ENCODE peak calls at places on chromosomes 6 and 20, in ten cellular contexts. One of them, this sample, is unnamed.
A peak's percentile ranks its signal among the peaks of the same experiment; 100 is the strongest.

GRCh38 chr6:45763281-45763680 is 252.4 kb downstream of the CLIC5 start:
- DNase-seq in ovary: no peak
- DNase-seq in breast epithelium: no peak
- DNase-seq in K562: no peak
- DNase-seq in uterus: no peak
- DNase-seq in body of pancreas: no peak
- DNase-seq in prostate gland: no peak
- DNase-seq in endothelial cell of umbilical vein: no peak
- DNase-seq in sigmoid colon: no peak
- DNase-seq in esophagus muscularis mucosa: no peak
- DNase-seq in this sample: no peak

GRCh38 chr6:119482850-119483285 is 133.3 kb upstream of the MAN1A1 start:
- DNase-seq in ovary: no peak
- DNase-seq in breast epithelium: no peak
- DNase-seq in K562: peak; percentile 86
- DNase-seq in uterus: no peak
- DNase-seq in body of pancreas: no peak
- DNase-seq in prostate gland: no peak
- DNase-seq in endothelial cell of umbilical vein: no peak
- DNase-seq in sigmoid colon: no peak
- DNase-seq in esophagus muscularis mucosa: no peak
- DNase-seq in this sample: no peak

GRCh38 chr6:157966597-157966977 is 15.1 kb upstream of the SYNJ2 start:
- DNase-seq in ovary: no peak
- DNase-seq in breast epithelium: no peak
- DNase-seq in K562: no peak
- DNase-seq in uterus: no peak
- DNase-seq in body of pancreas: no peak
- DNase-seq in prostate gland: no peak
- DNase-seq in endothelial cell of umbilical vein: no peak
- DNase-seq in sigmoid colon: peak; percentile 35
- DNase-seq in esophagus muscularis mucosa: no peak
- DNase-seq in this sample: no peak

GRCh38 chr20:5933802-5934436 is 16.4 kb downstream of the TRMT6 start:
- DNase-seq in ovary: no peak
- DNase-seq in breast epithelium: no peak
- DNase-seq in K562: peak; percentile 21
- DNase-seq in uterus: no peak
- DNase-seq in body of pancreas: no peak
- DNase-seq in prostate gland: no peak
- DNase-seq in endothelial cell of umbilical vein: peak; percentile 25
- DNase-seq in sigmoid colon: no peak
- DNase-seq in esophagus muscularis mucosa: no peak
- DNase-seq in this sample: peak; percentile 89

GRCh38 chr20:24935786-24936525 is 13.1 kb upstream of the CST7 start:
- DNase-seq in ovary: no peak
- DNase-seq in breast epithelium: peak; percentile 11
- DNase-seq in K562: no peak
- DNase-seq in uterus: no peak
- DNase-seq in body of pancreas: no peak
- DNase-seq in prostate gland: no peak
- DNase-seq in endothelial cell of umbilical vein: no peak
- DNase-seq in sigmoid colon: no peak
- DNase-seq in esophagus muscularis mucosa: no peak
- DNase-seq in this sample: no peak

GRCh38 chr6:26295691-26296555 is 69.1 kb upstream of the BTN3A2 start:
- DNase-seq in ovary: no peak
- DNase-seq in breast epithelium: no peak
- DNase-seq in K562: peak; percentile 95
- DNase-seq in uterus: no peak
- DNase-seq in body of pancreas: no peak
- DNase-seq in prostate gland: no peak
- DNase-seq in endothelial cell of umbilical vein: peak; percentile 72
- DNase-seq in sigmoid colon: no peak
- DNase-seq in esophagus muscularis mucosa: no peak
- DNase-seq in this sample: peak; percentile 47

GRCh38 chr6:69456086-69456485 is 340.7 kb downstream of the LMBRD1 start:
- DNase-seq in ovary: no peak
- DNase-seq in breast epithelium: no peak
- DNase-seq in K562: no peak
- DNase-seq in uterus: no peak
- DNase-seq in body of pancreas: no peak
- DNase-seq in prostate gland: no peak
- DNase-seq in endothelial cell of umbilical vein: no peak
- DNase-seq in sigmoid colon: no peak
- DNase-seq in esophagus muscularis mucosa: no peak
- DNase-seq in this sample: no peak

GRCh38 chr20:50303573-50304500 is 113.2 kb downstream of the CEBPB start:
- DNase-seq in ovary: peak; percentile 86
- DNase-seq in breast epithelium: peak; percentile 77
- DNase-seq in K562: peak; percentile 73
- DNase-seq in uterus: peak; percentile 88
- DNase-seq in body of pancreas: peak; percentile 68
- DNase-seq in prostate gland: peak; percentile 52
- DNase-seq in endothelial cell of umbilical vein: peak; percentile 42
- DNase-seq in sigmoid colon: peak; percentile 96
- DNase-seq in esophagus muscularis mucosa: peak; percentile 98
- DNase-seq in this sample: no peak

GRCh38 chr6:82955841-82956240 is 109.8 kb downstream of the UBE3D start:
- DNase-seq in ovary: no peak
- DNase-seq in breast epithelium: no peak
- DNase-seq in K562: no peak
- DNase-seq in uterus: no peak
- DNase-seq in body of pancreas: no peak
- DNase-seq in prostate gland: no peak
- DNase-seq in endothelial cell of umbilical vein: no peak
- DNase-seq in sigmoid colon: no peak
- DNase-seq in esophagus muscularis mucosa: no peak
- DNase-seq in this sample: no peak

GRCh38 chr6:79964607-79965081 is 17.3 kb upstream of the ELOVL4 start:
- DNase-seq in ovary: no peak
- DNase-seq in breast epithelium: no peak
- DNase-seq in K562: no peak
- DNase-seq in uterus: no peak
- DNase-seq in body of pancreas: no peak
- DNase-seq in prostate gland: no peak
- DNase-seq in endothelial cell of umbilical vein: no peak
- DNase-seq in sigmoid colon: no peak
- DNase-seq in esophagus muscularis mucosa: no peak
- DNase-seq in this sample: no peak

GRCh38 chr6:163811317-163811716 is 396.8 kb downstream of the QKI start:
- DNase-seq in ovary: no peak
- DNase-seq in breast epithelium: no peak
- DNase-seq in K562: no peak
- DNase-seq in uterus: no peak
- DNase-seq in body of pancreas: no peak
- DNase-seq in prostate gland: no peak
- DNase-seq in endothelial cell of umbilical vein: no peak
- DNase-seq in sigmoid colon: no peak
- DNase-seq in esophagus muscularis mucosa: peak; percentile 68
- DNase-seq in this sample: no peak

GRCh38 chr6:36539814-36540568 is 7.3 kb downstream of the STK38 start:
- DNase-seq in ovary: no peak
- DNase-seq in breast epithelium: no peak
- DNase-seq in K562: no peak
- DNase-seq in uterus: no peak
- DNase-seq in body of pancreas: no peak
- DNase-seq in prostate gland: no peak
- DNase-seq in endothelial cell of umbilical vein: no peak
- DNase-seq in sigmoid colon: no peak
- DNase-seq in esophagus muscularis mucosa: no peak
- DNase-seq in this sample: no peak
- TF ChIP-seq CTCF in ovary: no peak
- TF ChIP-seq CTCF in breast epithelium: no peak
- TF ChIP-seq CTCF in K562: no peak
- TF ChIP-seq CTCF in uterus: no peak
- TF ChIP-seq CTCF in body of pancreas: no peak
- TF ChIP-seq CTCF in prostate gland: no peak
- TF ChIP-seq CTCF in endothelial cell of umbilical vein: no peak
- TF ChIP-seq CTCF in sigmoid colon: no peak
- TF ChIP-seq CTCF in esophagus muscularis mucosa: no peak
- TF ChIP-seq CTCF in this sample: no peak

DNA sequence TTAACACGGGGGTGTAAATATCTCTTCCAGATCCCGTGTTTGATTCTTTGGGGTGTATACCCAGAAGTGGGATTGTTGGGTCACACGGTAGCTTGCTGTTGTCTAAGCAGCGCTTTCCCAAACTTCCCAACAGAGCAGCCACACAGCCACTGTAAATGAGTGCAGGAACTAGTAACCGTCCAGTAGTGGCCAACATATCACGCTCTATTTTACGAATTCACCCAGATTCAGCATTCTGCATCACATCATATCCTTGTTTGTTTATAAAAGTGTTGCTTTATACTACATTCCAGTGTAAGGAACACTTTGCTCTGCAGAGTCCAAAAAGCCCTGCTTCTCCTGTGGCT is 216.1 kb upstream of the ECI2 start:
- DNase-seq in ovary: no peak
- DNase-seq in breast epithelium: no peak
- DNase-seq in K562: no peak
- DNase-seq in uterus: no peak
- DNase-seq in body of pancreas: no peak
- DNase-seq in prostate gland: no peak
- DNase-seq in endothelial cell of umbilical vein: no peak
- DNase-seq in sigmoid colon: no peak
- DNase-seq in esophagus muscularis mucosa: no peak
- DNase-seq in this sample: no peak
- TF ChIP-seq POLR2A in ovary: no peak
- TF ChIP-seq POLR2A in breast epithelium: no peak
- TF ChIP-seq POLR2A in K562: no peak
- TF ChIP-seq POLR2A in uterus: no peak
- TF ChIP-seq POLR2A in body of pancreas: no peak
- TF ChIP-seq POLR2A in prostate gland: no peak
- TF ChIP-seq POLR2A in endothelial cell of umbilical vein: no peak
- TF ChIP-seq POLR2A in sigmoid colon: no peak
- TF ChIP-seq POLR2A in esophagus muscularis mucosa: no peak
- TF ChIP-seq POLR2A in this sample: no peak

GRCh38 chr6:33205172-33206026 is 944 bp downstream of the HSD17B8 start:
- DNase-seq in ovary: no peak
- DNase-seq in breast epithelium: no peak
- DNase-seq in K562: peak; percentile 73
- DNase-seq in uterus: no peak
- DNase-seq in body of pancreas: no peak
- DNase-seq in prostate gland: no peak
- DNase-seq in endothelial cell of umbilical vein: no peak
- DNase-seq in sigmoid colon: peak; percentile 58
- DNase-seq in esophagus muscularis mucosa: no peak
- DNase-seq in this sample: peak; percentile 31
- TF ChIP-seq CTCF in ovary: no peak
- TF ChIP-seq CTCF in breast epithelium: no peak
- TF ChIP-seq CTCF in K562: peak; percentile 28
- TF ChIP-seq CTCF in uterus: no peak
- TF ChIP-seq CTCF in body of pancreas: no peak
- TF ChIP-seq CTCF in prostate gland: no peak
- TF ChIP-seq CTCF in endothelial cell of umbilical vein: no peak
- TF ChIP-seq CTCF in sigmoid colon: no peak
- TF ChIP-seq CTCF in esophagus muscularis mucosa: no peak
- TF ChIP-seq CTCF in this sample: peak; percentile 11

GRCh38 chr20:57389695-57390603 is 1.2 kb upstream of the RBM38 start:
- DNase-seq in ovary: peak; percentile 84
- DNase-seq in breast epithelium: no peak
- DNase-seq in K562: peak; percentile 73
- DNase-seq in uterus: peak; percentile 23
- DNase-seq in body of pancreas: no peak
- DNase-seq in prostate gland: no peak
- DNase-seq in endothelial cell of umbilical vein: peak; percentile 43
- DNase-seq in sigmoid colon: peak; percentile 74
- DNase-seq in esophagus muscularis mucosa: no peak
- DNase-seq in this sample: peak; percentile 40
- TF ChIP-seq POLR2A in ovary: no peak
- TF ChIP-seq POLR2A in breast epithelium: no peak
- TF ChIP-seq POLR2A in K562: peak; percentile 67
- TF ChIP-seq POLR2A in uterus: no peak
- TF ChIP-seq POLR2A in body of pancreas: no peak
- TF ChIP-seq POLR2A in prostate gland: no peak
- TF ChIP-seq POLR2A in endothelial cell of umbilical vein: no peak
- TF ChIP-seq POLR2A in sigmoid colon: no peak
- TF ChIP-seq POLR2A in esophagus muscularis mucosa: no peak
- TF ChIP-seq POLR2A in this sample: no peak

GRCh38 chr6:50816947-50817637 is 1.6 kb upstream of the TFAP2B start:
- DNase-seq in ovary: no peak
- DNase-seq in breast epithelium: no peak
- DNase-seq in K562: no peak
- DNase-seq in uterus: no peak
- DNase-seq in body of pancreas: no peak
- DNase-seq in prostate gland: no peak
- DNase-seq in endothelial cell of umbilical vein: no peak
- DNase-seq in sigmoid colon: no peak
- DNase-seq in esophagus muscularis mucosa: no peak
- DNase-seq in this sample: no peak

GRCh38 chr6:50818673-50819072 is at the start of gene TFAP2B:
- DNase-seq in ovary: no peak
- DNase-seq in breast epithelium: no peak
- DNase-seq in K562: no peak
- DNase-seq in uterus: no peak
- DNase-seq in body of pancreas: no peak
- DNase-seq in prostate gland: no peak
- DNase-seq in endothelial cell of umbilical vein: no peak
- DNase-seq in sigmoid colon: no peak
- DNase-seq in esophagus muscularis mucosa: no peak
- DNase-seq in this sample: no peak

GRCh38 chr6:50816115-50816675 is 2.5 kb upstream of the TFAP2B start:
- DNase-seq in ovary: peak; percentile 23
- DNase-seq in breast epithelium: peak; percentile 73
- DNase-seq in K562: peak; percentile 94
- DNase-seq in uterus: peak; percentile 19
- DNase-seq in body of pancreas: peak; percentile 77
- DNase-seq in prostate gland: peak; percentile 68
- DNase-seq in endothelial cell of umbilical vein: peak; percentile 71
- DNase-seq in sigmoid colon: peak; percentile 69
- DNase-seq in esophagus muscularis mucosa: no peak
- DNase-seq in this sample: peak; percentile 76

GRCh38 chr6:50817638-50817950 is 1.1 kb upstream of the TFAP2B start:
- DNase-seq in ovary: no peak
- DNase-seq in breast epithelium: no peak
- DNase-seq in K562: no peak
- DNase-seq in uterus: no peak
- DNase-seq in body of pancreas: no peak
- DNase-seq in prostate gland: no peak
- DNase-seq in endothelial cell of umbilical vein: no peak
- DNase-seq in sigmoid colon: no peak
- DNase-seq in esophagus muscularis mucosa: no peak
- DNase-seq in this sample: no peak

GRCh38 chr6:50815436-50816114 is 3.1 kb upstream of the TFAP2B start:
- DNase-seq in ovary: no peak
- DNase-seq in breast epithelium: no peak
- DNase-seq in K562: peak; percentile 48
- DNase-seq in uterus: no peak
- DNase-seq in body of pancreas: no peak
- DNase-seq in prostate gland: no peak
- DNase-seq in endothelial cell of umbilical vein: peak; percentile 39
- DNase-seq in sigmoid colon: no peak
- DNase-seq in esophagus muscularis mucosa: no peak
- DNase-seq in this sample: no peak
- TF ChIP-seq CTCF in ovary: no peak
- TF ChIP-seq CTCF in breast epithelium: peak; percentile 49
- TF ChIP-seq CTCF in K562: peak; percentile 75
- TF ChIP-seq CTCF in uterus: no peak
- TF ChIP-seq CTCF in body of pancreas: peak; percentile 22
- TF ChIP-seq CTCF in prostate gland: no peak
- TF ChIP-seq CTCF in endothelial cell of umbilical vein: peak; percentile 27
- TF ChIP-seq CTCF in sigmoid colon: no peak
- TF ChIP-seq CTCF in esophagus muscularis mucosa: no peak
- TF ChIP-seq CTCF in this sample: peak; percentile 21